ENCODE peak calls at places on chromosome 6, in ten cellular contexts. E is psoas muscle, X is pancreas, U is nephron progenitor cell, R is lower lobe of right lung, S is GM20000, Q is astrocyte of the spinal cord, L is AG10803, T is cardiac muscle cell, M is mesothelial cell of epicardium. A is an unnamed sample.

GRCh38 chr6:127119361-127120108 is 1.1 kb downstream of the RSPO3 start:
- DNase-seq in M (peak), E (peak), X (peak), T (peak), Q (no peak), R (peak), S (peak), U (peak), L (no peak), A (no peak)

GRCh38 chr6:105600342-105601293 is 197.7 kb upstream of the PREP start:
- DNase-seq in Q (peak), R (no peak), S (no peak), L (peak), E (no peak), M (no peak), T (peak), X (no peak), U (no peak), A (peak)

GRCh38 chr6:41768545-41769308 is 11.0 kb downstream of the FRS3 start:
- DNase-seq in X (peak), L (no peak), U (no peak), Q (no peak), E (no peak), T (no peak), S (no peak), M (no peak), R (no peak), A (no peak)

GRCh38 chr6:109579361-109579760 is 96.3 kb upstream of the ZBTB24 start:
- DNase-seq in T (no peak), E (no peak), X (no peak), Q (no peak), M (no peak), R (no peak), S (peak), U (no peak), L (no peak), A (peak)

GRCh38 chr6:37058084-37058586 is 52.7 kb downstream of the FGD2 start:
- DNase-seq in Q (no peak), E (peak), L (peak), R (no peak), M (no peak), U (no peak), X (no peak), T (no peak), S (no peak), A (peak)

GRCh38 chr6:38671885-38672467 is 31.0 kb downstream of the GLO1 start:
- DNase-seq in Q (peak), M (no peak), T (peak), S (peak), R (no peak), U (peak), E (no peak), L (peak), X (no peak), A (peak)

GRCh38 chr6:89826029-89826528 is 3.6 kb upstream of the CASP8AP2 start:
- DNase-seq in M (no peak), L (peak), X (no peak), Q (peak), S (no peak), E (no peak), R (no peak), T (no peak), U (no peak), A (no peak)

GRCh38 chr6:40586800-40587201 is 363 bp downstream of the LRFN2 start:
- DNase-seq in X (peak), L (no peak), E (no peak), U (peak), M (peak), Q (no peak), S (no peak), R (no peak), T (peak), A (no peak)

GRCh38 chr6:77474286-77474956 is 11.1 kb upstream of the HTR1B start:
- DNase-seq in T (no peak), M (no peak), U (no peak), L (no peak), S (no peak), E (no peak), R (no peak), Q (no peak), X (no peak), A (peak)

GRCh38 chr6:116278853-116279231 is 888 bp downstream of the TSPYL1 start:
- DNase-seq in R (no peak), M (no peak), E (peak), Q (no peak), L (no peak), S (no peak), T (no peak), U (peak), X (peak), A (no peak)

GRCh38 chr6:116278478-116278822 is 1.3 kb downstream of the TSPYL1 start:
- DNase-seq in R (no peak), X (no peak), L (no peak), M (no peak), S (no peak), E (no peak), Q (no peak), T (no peak), U (no peak), A (no peak)

GRCh38 chr6:116280161-116280959 is 630 bp upstream of the TSPYL1 start:
- DNase-seq in E (no peak), S (no peak), Q (peak), X (no peak), L (peak), U (no peak), T (no peak), R (no peak), M (no peak), A (no peak)

GRCh38 chr6:116280960-116281316 is 1.2 kb upstream of the TSPYL1 start:
- DNase-seq in R (no peak), X (no peak), Q (no peak), L (no peak), S (no peak), T (no peak), U (no peak), M (no peak), E (no peak), A (no peak)

DNA sequence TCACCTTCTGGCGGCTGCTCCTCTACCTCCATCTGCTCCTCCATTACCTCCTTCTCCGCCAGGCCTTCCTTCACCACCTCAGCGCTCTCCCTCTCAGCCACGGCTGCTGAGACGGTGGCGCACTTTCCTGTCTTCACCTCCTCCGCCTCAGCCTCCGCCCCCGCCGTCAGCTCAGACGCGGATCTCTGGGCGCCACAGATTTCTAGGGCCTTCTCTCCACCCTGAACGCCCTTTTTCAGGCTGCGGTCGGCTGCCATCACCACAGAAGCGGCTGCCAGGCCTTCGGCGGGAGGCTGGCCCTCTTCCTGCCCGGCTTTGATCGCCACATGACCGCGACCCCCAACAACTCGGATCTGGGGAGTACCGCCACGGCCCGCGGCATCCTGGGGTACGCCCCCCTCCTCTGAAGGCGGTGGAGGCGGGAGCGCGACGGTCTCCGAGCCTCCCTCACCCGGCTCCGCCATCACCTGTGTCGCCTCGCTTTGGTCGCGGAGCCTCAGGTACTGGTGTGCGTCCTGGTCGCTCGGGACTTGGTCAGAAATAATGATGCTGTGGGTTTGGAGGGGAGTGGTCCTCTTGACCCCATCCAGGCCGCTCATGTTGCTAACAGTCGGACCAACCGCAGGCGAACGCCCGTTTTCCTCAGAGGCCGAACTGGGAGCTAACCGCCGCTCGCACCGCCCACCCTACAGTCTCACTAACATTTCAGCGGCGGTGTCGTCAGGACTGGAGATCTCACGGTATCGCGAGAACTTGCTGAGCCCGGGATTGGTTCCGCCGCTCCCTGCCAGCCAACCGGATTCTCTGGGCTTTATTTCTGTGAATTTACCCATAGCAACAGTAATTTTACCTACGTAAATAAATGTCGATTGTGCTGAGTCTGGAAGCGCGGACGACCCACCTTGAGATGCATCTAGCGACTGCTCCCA is at the start of gene TSPYL1:
- DNase-seq in T (peak), S (peak), X (peak), R (peak), E (peak), U (peak), Q (peak), L (peak), M (peak), A (peak)
- TF ChIP-seq CTCF in T (peak), S (no peak), X (no peak), R (no peak), E (no peak), U (no peak), Q (no peak), L (peak), M (no peak), A (no peak)

DNA sequence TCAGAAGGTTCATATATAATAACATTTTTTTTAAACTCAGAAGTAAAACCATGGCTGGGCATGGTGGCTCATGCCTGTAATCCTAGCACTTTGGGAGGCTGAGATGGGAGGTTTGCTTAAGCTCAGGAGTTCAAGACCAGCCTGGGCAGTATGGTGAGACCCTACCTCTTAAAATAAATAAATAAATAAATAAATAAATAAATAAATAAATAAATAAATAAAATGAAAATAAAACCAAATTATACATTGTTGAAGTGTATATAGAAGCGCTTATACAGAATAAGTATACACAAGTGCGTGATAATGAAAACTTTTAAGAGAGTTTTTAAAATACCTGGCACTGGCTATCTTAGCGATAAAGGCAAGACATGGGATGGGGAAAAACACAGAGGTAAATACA is 71.6 kb downstream of the OR2B2 start:
- DNase-seq in Q (no peak), R (no peak), U (no peak), M (no peak), L (no peak), T (no peak), E (no peak), S (no peak), X (no peak), A (no peak)
- TF ChIP-seq CTCF in Q (no peak), R (no peak), U (no peak), M (no peak), L (no peak), T (no peak), E (no peak), S (no peak), X (no peak), A (no peak)

GRCh38 chr6:82712826-82713225 is 349.2 kb downstream of the TPBG start:
- DNase-seq in Q (no peak), M (no peak), T (no peak), L (no peak), S (peak), X (no peak), R (no peak), E (no peak), U (no peak), A (peak)
- TF ChIP-seq CTCF in Q (peak), M (peak), T (peak), L (peak), S (peak), X (no peak), R (peak), E (peak), U (no peak), A (peak)

DNA sequence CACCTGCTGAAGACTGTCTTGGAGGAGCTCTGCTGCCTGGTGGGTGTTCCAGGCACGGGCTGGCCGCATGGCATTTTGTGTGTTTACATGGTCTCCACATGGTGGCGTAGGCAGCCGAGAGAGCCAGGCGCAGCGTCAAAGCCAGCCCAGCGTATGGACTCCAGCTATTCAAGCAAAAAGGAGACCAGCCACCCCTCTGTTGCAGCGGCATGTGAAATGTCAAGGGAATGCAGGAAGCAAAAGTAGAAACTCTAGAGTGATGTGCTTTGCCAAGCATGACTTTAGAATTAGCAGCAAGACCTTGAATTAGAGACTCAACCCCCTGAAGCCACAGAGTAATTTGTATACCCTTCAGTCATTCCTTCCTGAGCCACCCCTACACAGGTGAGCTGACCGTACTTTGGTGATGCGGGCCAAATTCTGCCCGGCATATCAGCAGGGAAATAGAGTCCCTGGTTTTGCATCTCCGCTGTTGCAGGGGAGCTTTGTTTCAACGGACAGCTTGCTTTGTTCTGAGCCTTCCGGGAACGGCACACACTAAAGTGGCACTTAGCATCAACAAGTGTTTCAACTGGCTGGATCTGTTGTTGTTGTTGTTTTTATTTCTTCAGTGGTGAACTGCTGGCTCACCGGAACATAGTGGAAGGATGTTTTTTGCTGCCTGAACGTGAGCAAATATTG is 48.5 kb downstream of the FNDC1 start:
- DNase-seq in S (peak), L (peak), Q (peak), M (no peak), T (peak), R (no peak), E (no peak), U (peak), X (peak), A (no peak)
- TF ChIP-seq CTCF in S (peak), L (peak), Q (peak), M (no peak), T (peak), R (peak), E (no peak), U (no peak), X (no peak), A (no peak)